ENCODE peak calls at places on chromosome 15, in four cellular contexts. U, S, Y and O are unnamed samples.

GRCh38 chr15:80709542-80709941 is 14.4 kb downstream of the ABHD17C start:
- DNase-seq in U (no peak), S (no peak), Y (peak), O (peak)

GRCh38 chr15:26879770-26880169 is 12.9 kb downstream of the GABRA5 start:
- DNase-seq in U (no peak), S (no peak), Y (no peak), O (no peak)

GRCh38 chr15:63173116-63173470 is 15.8 kb upstream of the RPS27L start:
- DNase-seq in U (no peak), S (no peak), Y (no peak), O (no peak)

GRCh38 chr15:31480356-31481058 is 153.9 kb downstream of the KLF13 start:
- DNase-seq in U (no peak), S (peak), Y (no peak), O (peak)

GRCh38 chr15:31557899-31558298 is 231.3 kb downstream of the KLF13 start:
- DNase-seq in U (no peak), S (no peak), Y (no peak), O (no peak)

GRCh38 chr15:94587071-94587470 is 355.7 kb downstream of the MCTP2 start:
- DNase-seq in U (no peak), S (no peak), Y (no peak), O (no peak)

GRCh38 chr15:26624128-26624527 is 148.7 kb downstream of the GABRB3 start:
- DNase-seq in U (no peak), S (no peak), Y (no peak), O (no peak)

GRCh38 chr15:31032959-31033358 is 41.5 kb upstream of the MTMR10 start:
- DNase-seq in U (no peak), S (no peak), Y (no peak), O (no peak)

GRCh38 chr15:63436872-63437375 is 55.3 kb upstream of the CA12 start:
- DNase-seq in U (peak), S (peak), Y (peak), O (peak)

GRCh38 chr15:29008846-29009245 is 123.1 kb downstream of the APBA2 start:
- DNase-seq in U (no peak), S (no peak), Y (no peak), O (no peak)

GRCh38 chr15:78642341-78642740 is 1.3 kb upstream of the CHRNB4 start:
- DNase-seq in U (no peak), S (no peak), Y (no peak), O (no peak)
- H3K4me3 ChIP-seq in U (no peak), S (no peak), Y (no peak), O (no peak)

GRCh38 chr15:41969851-41970431 is 2.4 kb downstream of the EHD4 start:
- DNase-seq in U (no peak), S (no peak), Y (no peak), O (no peak)

GRCh38 chr15:41971893-41972340 is 440 bp downstream of the EHD4 start:
- DNase-seq in U (peak), S (no peak), Y (peak), O (peak)

GRCh38 chr15:41970456-41970855 is 1.9 kb downstream of the EHD4 start:
- DNase-seq in U (no peak), S (peak), Y (no peak), O (no peak)

GRCh38 chr15:41971089-41971892 is 1.1 kb downstream of the EHD4 start:
- DNase-seq in U (peak), S (peak), Y (peak), O (no peak)

DNA sequence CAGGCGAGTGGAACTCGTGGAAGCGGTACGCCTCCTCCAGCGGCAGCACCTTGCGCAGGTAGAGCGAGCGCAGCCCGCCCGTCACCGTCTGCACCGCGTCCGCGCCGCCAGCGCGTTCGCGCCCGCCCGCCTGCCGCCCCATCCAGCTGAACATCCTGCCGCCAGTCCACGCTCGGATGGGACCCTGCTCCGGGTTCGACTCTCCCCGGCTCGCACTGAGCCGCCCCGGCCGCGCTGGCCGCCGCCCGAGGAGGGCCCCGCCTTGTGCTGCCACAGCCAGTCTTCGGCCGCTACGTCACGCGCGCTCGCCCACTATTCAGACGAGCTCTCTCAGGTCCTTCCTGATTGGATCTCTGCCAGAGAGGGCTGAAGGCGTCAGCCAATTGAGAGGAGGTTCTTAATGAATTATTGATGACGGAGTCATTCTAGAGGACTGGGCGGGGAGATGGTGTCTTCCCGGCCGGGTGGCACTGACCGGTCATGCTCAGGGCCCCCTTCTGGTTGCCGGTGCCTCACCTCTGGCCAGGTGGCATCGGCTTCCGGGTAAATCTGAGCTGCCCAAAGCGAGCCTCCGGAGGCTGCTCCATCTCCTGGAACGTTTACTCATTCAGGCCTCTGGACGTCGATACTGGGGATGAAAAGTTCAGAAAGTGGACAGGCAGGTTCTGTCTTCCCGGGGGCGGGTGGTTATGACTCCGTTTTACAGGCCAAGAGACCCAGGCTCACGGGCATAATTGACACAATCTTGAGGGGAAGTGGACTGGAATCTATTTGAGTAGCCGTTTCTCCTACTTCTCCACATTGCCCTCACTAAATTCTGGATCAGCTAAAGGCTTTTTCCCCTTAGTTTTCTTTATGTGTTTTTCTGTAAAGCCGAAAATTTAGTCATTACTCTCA is at the start of gene EHD4:
- DNase-seq in U (peak), S (peak), Y (peak), O (peak)
- TF ChIP-seq POLR2AphosphoS5 in U (peak), S (peak), Y (peak), O (peak)

GRCh38 chr15:69413822-69414701 is at the start of gene KIF23:
- DNase-seq in U (peak), S (peak), Y (peak), O (peak)
- TF ChIP-seq CTCF in U (peak), S (no peak), Y (no peak), O (no peak)

DNA sequence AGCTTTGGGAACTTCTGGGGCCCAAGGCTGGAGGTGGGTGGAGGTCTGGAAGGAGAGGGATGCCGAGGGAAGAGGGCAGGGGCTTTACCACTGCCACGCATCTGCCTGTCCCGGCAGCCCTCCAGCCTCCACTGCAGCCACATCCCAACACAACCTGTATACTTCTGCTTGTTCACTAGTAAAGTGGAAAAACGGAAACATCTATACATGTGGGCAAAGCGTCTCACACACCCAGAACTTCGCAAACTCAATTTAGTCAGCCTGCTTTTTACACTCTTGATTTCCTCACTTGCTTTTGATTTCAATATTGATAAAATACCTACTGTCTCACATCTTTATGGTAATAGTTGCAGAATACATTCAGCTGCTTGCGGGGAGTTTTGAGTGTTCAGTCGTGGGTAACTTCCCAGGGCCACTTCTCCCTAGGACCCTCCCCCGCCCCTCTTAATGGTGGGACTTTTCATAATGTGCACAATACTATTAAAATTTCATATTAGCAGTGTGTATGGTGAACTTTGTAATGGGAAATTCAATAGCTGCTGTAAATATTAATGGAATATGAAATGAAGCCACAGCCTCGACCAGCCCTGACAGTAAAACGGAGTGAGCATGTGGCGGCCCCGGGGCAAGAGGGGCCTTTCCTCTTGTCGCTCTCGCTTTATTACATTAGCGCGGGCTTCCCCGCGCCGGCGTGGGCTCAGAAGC is 85.2 kb downstream of the NR2F2 start:
- DNase-seq in U (no peak), S (no peak), Y (no peak), O (no peak)
- H3K4me3 ChIP-seq in U (no peak), S (no peak), Y (no peak), O (no peak)

GRCh38 chr15:71562251-71562650 is 248.1 kb upstream of the NR2E3 start:
- DNase-seq in U (no peak), S (no peak), Y (no peak), O (no peak)

GRCh38 chr15:71565006-71565405 is 245.3 kb upstream of the NR2E3 start:
- DNase-seq in U (no peak), S (no peak), Y (no peak), O (no peak)

GRCh38 chr15:71559616-71560015 is 250.7 kb upstream of the NR2E3 start:
- DNase-seq in U (no peak), S (no peak), Y (no peak), O (no peak)

GRCh38 chr15:71564217-71564616 is 246.1 kb upstream of the NR2E3 start:
- DNase-seq in U (no peak), S (no peak), Y (no peak), O (no peak)

DNA sequence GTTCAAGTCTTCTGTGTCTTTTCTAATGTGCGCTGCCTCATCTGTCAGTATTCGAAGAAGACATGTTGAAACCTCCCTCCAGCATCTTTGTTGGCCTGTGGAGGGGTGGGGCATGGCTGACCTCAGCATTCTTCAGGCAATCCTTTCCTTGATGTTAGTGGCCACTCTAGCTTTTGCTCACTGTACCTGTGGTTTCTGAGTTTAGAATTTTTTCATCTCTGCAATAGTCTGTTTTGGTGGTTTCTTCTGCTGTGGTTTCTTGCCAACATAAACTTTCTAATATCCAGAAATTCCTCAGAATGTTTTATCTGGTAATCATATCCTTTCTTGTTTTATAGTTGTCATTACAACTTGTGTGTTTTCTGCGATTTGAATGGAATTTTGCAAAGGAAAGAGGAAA is 251.3 kb upstream of the NR2E3 start:
- DNase-seq in U (no peak), S (no peak), Y (no peak), O (no peak)
- TF ChIP-seq POLR2AphosphoS5 in U (no peak), S (no peak), Y (no peak), O (no peak)

GRCh38 chr15:75811616-75812015 is 31.6 kb upstream of the UBE2Q2 start:
- DNase-seq in U (no peak), S (no peak), Y (no peak), O (no peak)

GRCh38 chr15:75815811-75816719 is 27.2 kb upstream of the UBE2Q2 start:
- DNase-seq in U (no peak), S (no peak), Y (no peak), O (no peak)

GRCh38 chr15:75817151-75817935 is 25.9 kb upstream of the UBE2Q2 start:
- DNase-seq in U (no peak), S (no peak), Y (no peak), O (no peak)

GRCh38 chr15:75810874-75811498 is 32.3 kb upstream of the UBE2Q2 start:
- DNase-seq in U (no peak), S (no peak), Y (no peak), O (no peak)

DNA sequence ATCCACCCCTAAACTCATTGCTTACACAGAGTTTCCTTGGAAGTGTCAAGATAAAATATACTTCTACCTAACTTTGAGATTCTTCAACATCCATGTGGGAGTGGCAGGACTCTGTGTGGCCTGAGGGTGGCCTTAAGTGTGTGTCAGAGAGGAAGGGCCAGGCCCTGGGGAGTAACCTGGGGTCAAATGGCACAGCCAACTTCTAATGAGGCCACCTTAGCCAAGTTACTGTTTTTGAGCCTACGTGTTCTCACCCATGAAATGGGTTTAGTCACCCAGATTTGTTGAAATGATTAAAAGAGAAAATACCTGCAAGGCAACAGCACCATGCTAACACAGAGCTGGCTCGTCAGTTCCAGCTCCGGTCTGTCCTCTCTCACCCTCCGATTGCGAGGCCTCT is 28.5 kb upstream of the UBE2Q2 start:
- DNase-seq in U (no peak), S (no peak), Y (no peak), O (no peak)
- TF ChIP-seq CTCF in U (no peak), S (no peak), Y (no peak), O (no peak)

GRCh38 chr15:96342143-96342466 is 11.6 kb downstream of the NR2F2 start:
- DNase-seq in U (no peak), S (no peak), Y (no peak), O (no peak)
- H3K4me3 ChIP-seq in U (no peak), S (no peak), Y (peak), O (peak)